ENCODE peak calls at places on chromosomes 3 and 15, in ten cellular contexts. R, J, N, B, Z, X, G, Q, O and U are unnamed samples.
A peak's percentile ranks its signal among the peaks of the same experiment; 100 is the strongest.

GRCh38 chr3:51224843-51225242 is 160.2 kb upstream of the MANF start:
- DNase-seq in Q (no peak), X (no peak), J (no peak), R (no peak), B (no peak), Z (no peak), O (no peak), G (no peak), N (no peak), U (no peak)

GRCh38 chr15:94305133-94305532 is 73.8 kb downstream of the MCTP2 start:
- DNase-seq in Q (no peak), N (peak; percentile 60), O (no peak), B (no peak), R (no peak), Z (no peak), J (no peak), X (no peak), G (no peak), U (no peak)

GRCh38 chr3:161607056-161607455 is 110.4 kb downstream of the OTOL1 start:
- DNase-seq in B (no peak), Q (no peak), Z (no peak), R (no peak), G (no peak), N (no peak), O (no peak), X (no peak), J (no peak), U (no peak)

GRCh38 chr3:25831578-25831977 is 41.7 kb downstream of the OXSM start:
- DNase-seq in J (no peak), Z (no peak), B (no peak), N (peak; percentile 12), O (no peak), G (no peak), Q (peak; percentile 55), X (no peak), R (peak; percentile 41), U (no peak)

GRCh38 chr3:83514130-83514914 is 1444.5 kb upstream of the CADM2 start:
- DNase-seq in X (no peak), Z (no peak), G (no peak), R (peak; percentile 65), J (no peak), B (no peak), O (no peak), N (no peak), Q (no peak), U (no peak)

GRCh38 chr3:14570089-14570488 is 29.9 kb upstream of the GRIP2 start:
- DNase-seq in N (peak; percentile 46), O (no peak), Z (no peak), G (no peak), Q (no peak), R (no peak), J (no peak), X (no peak), B (no peak), U (no peak)

GRCh38 chr15:29924750-29925149 is 102.5 kb upstream of the TJP1 start:
- DNase-seq in G (no peak), O (no peak), N (no peak), R (peak; percentile 97), Q (peak; percentile 89), X (peak; percentile 61), B (peak; percentile 96), J (no peak), Z (no peak), U (peak; percentile 86)

GRCh38 chr15:74869726-74870407 is 3.3 kb downstream of the SCAMP2 start:
- DNase-seq in B (no peak), Q (peak; percentile 73), O (peak; percentile 20), N (peak; percentile 23), J (no peak), R (no peak), G (peak; percentile 56), X (peak; percentile 85), Z (peak; percentile 22), U (no peak)

GRCh38 chr15:51382787-51383186 is 41.3 kb downstream of the GLDN start:
- DNase-seq in X (peak; percentile 67), Q (peak; percentile 69), N (peak; percentile 13), J (no peak), Z (no peak), O (peak; percentile 21), B (no peak), R (peak; percentile 90), G (no peak), U (no peak)
- TF ChIP-seq CTCF in X (peak; percentile 53), Q (peak; percentile 83), N (peak; percentile 50), J (no peak), Z (peak; percentile 46), O (no peak), B (peak; percentile 30), R (peak; percentile 60), G (peak; percentile 12), U (peak; percentile 85)

DNA sequence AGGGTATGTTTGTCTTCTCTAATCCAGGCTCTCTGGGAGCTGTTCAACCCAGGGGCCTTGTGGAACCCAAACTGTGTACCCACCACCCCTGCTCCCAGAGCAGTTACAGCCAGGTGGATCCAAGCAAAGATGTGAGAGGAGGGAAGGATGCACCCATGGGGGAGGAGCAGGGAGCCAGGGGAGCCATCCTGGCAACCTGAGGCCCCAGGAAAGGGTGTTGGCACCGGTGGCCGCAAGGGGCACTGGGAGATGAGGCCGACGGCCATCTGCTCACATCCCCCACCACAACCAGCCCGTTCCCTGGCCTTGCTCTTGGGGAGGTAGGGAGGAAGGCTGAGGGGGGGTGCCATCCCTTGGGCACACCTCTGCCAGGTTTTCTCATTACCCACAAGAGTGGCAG is 43.2 kb downstream of the CMTM6 start:
- DNase-seq in G (no peak), B (no peak), Z (no peak), X (no peak), Q (no peak), N (no peak), O (no peak), R (no peak), J (no peak), U (no peak)
- H3K4me1 ChIP-seq in G (no peaks in the 10 kb centered on the region), B (peaks cover 21% of the 10 kb centered on the region), Z (peaks cover 40% of the 10 kb centered on the region), X (no peaks in the 10 kb centered on the region), Q (peaks cover 12% of the 10 kb centered on the region), N (peaks cover 56% of the 10 kb centered on the region), O (no peaks in the 10 kb centered on the region), R (peaks cover 41% of the 10 kb centered on the region), J (no peaks in the 10 kb centered on the region), U (peaks cover 4% of the 10 kb centered on the region)

GRCh38 chr3:69309810-69310209 is 76.1 kb downstream of the FRMD4B start:
- DNase-seq in X (no peak), N (no peak), O (no peak), B (no peak), Z (no peak), J (no peak), Q (peak; percentile 68), R (peak; percentile 49), G (no peak), U (no peak)

GRCh38 chr3:69304396-69304795 is 81.5 kb downstream of the FRMD4B start:
- DNase-seq in Q (no peak), G (no peak), B (no peak), R (no peak), X (no peak), Z (no peak), O (no peak), N (no peak), J (no peak), U (no peak)

GRCh38 chr3:69305011-69305410 is 80.9 kb downstream of the FRMD4B start:
- DNase-seq in J (no peak), R (no peak), N (no peak), B (no peak), Q (no peak), G (no peak), O (no peak), X (no peak), Z (no peak), U (no peak)

DNA sequence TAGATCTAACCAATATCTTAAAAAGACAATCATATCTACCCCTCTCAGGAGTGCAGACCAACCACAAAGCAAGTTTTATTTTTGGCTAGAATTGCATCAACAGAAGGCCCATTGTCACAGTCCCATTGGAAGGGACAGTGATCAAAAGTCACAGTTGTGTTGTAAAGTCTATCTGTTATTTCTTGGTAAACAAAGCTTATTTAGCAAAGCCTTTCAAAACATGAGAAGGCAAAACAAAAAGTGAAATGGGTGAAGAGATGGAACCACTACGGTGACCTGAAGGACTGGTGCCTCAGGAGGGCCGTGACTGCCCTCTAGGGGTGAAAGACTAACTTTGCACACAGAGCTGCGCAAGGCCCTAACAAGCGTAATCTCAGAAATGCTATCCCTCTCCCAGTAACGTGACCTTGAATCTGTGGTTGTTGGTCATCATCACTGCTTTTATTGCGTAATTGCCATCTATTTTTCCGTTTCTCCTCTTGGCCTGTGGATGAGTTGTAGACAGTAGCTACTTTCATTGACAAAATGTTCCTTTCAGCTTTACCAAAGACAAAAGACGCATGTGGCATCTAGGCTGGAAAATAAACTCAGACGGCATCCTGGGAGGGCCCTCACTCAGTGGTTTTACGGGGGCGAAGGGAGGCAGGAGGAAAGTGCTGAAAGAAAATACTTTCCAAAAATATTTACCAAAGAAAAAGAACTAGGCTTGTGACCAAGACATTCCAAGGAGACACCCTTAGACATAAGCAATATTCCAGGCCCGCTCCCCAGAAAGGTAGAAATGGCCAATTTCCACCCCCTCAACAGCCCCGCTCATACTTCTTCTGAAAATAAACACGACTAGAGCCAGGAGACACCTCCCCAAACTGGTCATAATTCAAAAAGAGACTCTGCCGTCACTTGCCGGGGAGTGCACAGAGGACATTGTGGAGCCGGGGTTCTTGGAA is 79.4 kb downstream of the FRMD4B start:
- DNase-seq in Z (no peak), N (peak; percentile 64), O (peak; percentile 74), R (peak; percentile 83), G (peak; percentile 61), X (peak; percentile 89), J (peak; percentile 79), Q (peak; percentile 96), B (peak; percentile 66), U (no peak)
- TF ChIP-seq CTCF in Z (peak; percentile 92), N (peak; percentile 92), O (peak; percentile 90), R (peak; percentile 92), G (peak; percentile 92), X (peak; percentile 93), J (peak; percentile 91), Q (peak; percentile 93), B (peak; percentile 85), U (peak; percentile 96)

GRCh38 chr15:31261266-31262142 is 65.1 kb upstream of the KLF13 start:
- DNase-seq in O (no peak), X (peak; percentile 53), J (peak; percentile 73), G (no peak), N (no peak), R (no peak), Q (no peak), B (peak; percentile 24), Z (no peak), U (peak; percentile 62)

GRCh38 chr15:31263751-31264533 is 62.7 kb upstream of the KLF13 start:
- DNase-seq in O (no peak), X (peak; percentile 85), N (peak; percentile 87), G (peak; percentile 53), B (peak; percentile 24), Z (peak; percentile 48), R (no peak), Q (no peak), J (peak; percentile 93), U (peak; percentile 77)

GRCh38 chr15:31262901-31263671 is 63.5 kb upstream of the KLF13 start:
- DNase-seq in Z (no peak), R (no peak), O (no peak), J (peak; percentile 75), Q (peak; percentile 50), B (peak; percentile 18), G (no peak), N (no peak), X (peak; percentile 73), U (peak; percentile 45)

GRCh38 chr15:31260646-31261265 is 65.9 kb upstream of the KLF13 start:
- DNase-seq in B (peak; percentile 16), G (no peak), Q (no peak), N (no peak), O (no peak), R (no peak), X (peak; percentile 23), J (peak; percentile 39), Z (no peak), U (peak; percentile 51)

DNA sequence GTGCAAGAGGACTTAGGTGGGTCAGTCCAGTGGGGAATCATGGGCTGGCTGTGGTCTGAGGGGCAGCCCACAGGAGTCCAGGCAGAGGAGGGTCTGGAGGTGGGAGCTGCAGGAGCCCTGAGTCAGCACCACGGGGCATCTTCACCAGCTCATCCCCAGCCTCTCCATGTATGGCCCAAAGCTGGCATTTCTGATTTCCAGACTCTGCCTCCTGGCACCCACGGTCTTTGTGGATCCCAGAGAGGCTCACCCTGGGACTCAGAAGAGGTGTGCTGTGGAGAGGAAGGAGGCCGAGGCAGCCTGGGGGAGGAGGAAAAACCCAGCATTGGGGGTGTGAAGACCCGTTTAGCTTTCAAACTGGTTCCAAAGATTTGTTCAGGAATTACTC is 64.5 kb upstream of the KLF13 start:
- DNase-seq in O (no peak), G (no peak), J (peak; percentile 55), Z (no peak), R (no peak), N (no peak), Q (no peak), B (peak; percentile 5), X (no peak), U (peak; percentile 49)
- H3K4me1 ChIP-seq in O (no peaks in the 10 kb centered on the region), G (no peaks in the 10 kb centered on the region), J (peaks cover 34% of the 10 kb centered on the region), Z (peaks cover 50% of the 10 kb centered on the region), R (no peaks in the 10 kb centered on the region), N (peaks cover 38% of the 10 kb centered on the region), Q (peaks cover 9% of the 10 kb centered on the region), B (peaks cover 12% of the 10 kb centered on the region), X (peaks cover 30% of the 10 kb centered on the region), U (peaks cover 9% of the 10 kb centered on the region)